ENCODE peak calls at places on chromosomes 1 and 21, in four cellular contexts. H is stimulated activated naive CD8-positive, alpha-beta T cell treated with anti-CD3 and anti-CD28 coated beads, Interleukin-15, Interleukin-2, amounts not matched to agents 100 U/mL and 50 U/mL, for 24 hours; T is RCC 7860; Q is AG09309. V is an unnamed sample.

GRCh38 chr1:116326486-116326885 is 46.6 kb upstream of the ATP1A1 start:
- DNase-seq in H (no peak), T (no peak), Q (no peak), V (no peak)

GRCh38 chr21:28762357-28762735 is 230.3 kb downstream of the LTN1 start:
- DNase-seq in H (no peak), T (no peak), Q (no peak), V (no peak)

GRCh38 chr1:35324486-35324885 is 56.0 kb downstream of the ZMYM4 start:
- DNase-seq in H (no peak), T (no peak), Q (no peak), V (no peak)

GRCh38 chr1:202966006-202966904 is 802 bp downstream of the CYB5R1 start:
- DNase-seq in H (no peak), T (no peak), Q (no peak), V (no peak)

GRCh38 chr1:192225713-192226112 is 67.5 kb downstream of the RGS18 start:
- DNase-seq in H (no peak), T (no peak), Q (no peak), V (no peak)

GRCh38 chr1:232904566-232904965 is 45.8 kb upstream of the NTPCR start:
- DNase-seq in H (no peak), T (peak), Q (peak), V (peak)

GRCh38 chr21:35974801-35975200 is 85.5 kb downstream of the SETD4 start:
- DNase-seq in H (no peak), T (no peak), Q (no peak), V (no peak)

GRCh38 chr1:84975035-84975434 is 21.9 kb downstream of the MCOLN2 start:
- DNase-seq in H (no peak), T (no peak), Q (no peak), V (no peak)

GRCh38 chr1:201877877-201878339 is 10.8 kb upstream of the SHISA4 start:
- DNase-seq in H (no peak), T (peak), Q (no peak), V (no peak)

GRCh38 chr21:33403128-33403785 is at the start of gene IFNGR2:
- DNase-seq in H (peak), T (no peak), Q (no peak), V (no peak)

GRCh38 chr1:103514920-103515503 is 10.5 kb upstream of the RNPC3 start:
- DNase-seq in H (no peak), T (peak), Q (no peak), V (peak)

GRCh38 chr1:229409616-229410369 is 24.1 kb downstream of the ACTA1 start:
- DNase-seq in H (no peak), T (no peak), Q (no peak), V (no peak)

GRCh38 chr1:54986025-54986424 is 5.6 kb downstream of the TMEM61 start:
- DNase-seq in H (no peak), T (no peak), Q (no peak), V (no peak)

GRCh38 chr1:22494144-22494543 is 42.5 kb downstream of the ZBTB40 start:
- DNase-seq in H (no peak), T (no peak), Q (no peak), V (no peak)

GRCh38 chr21:31489014-31489413 is 145.0 kb upstream of the TIAM1 start:
- DNase-seq in H (no peak), T (no peak), Q (no peak), V (no peak)

GRCh38 chr1:2596530-2597333 is 10.2 kb downstream of the PRXL2B start:
- DNase-seq in H (no peak), T (no peak), Q (no peak), V (no peak)

GRCh38 chr1:23341829-23342697 is 2.0 kb downstream of the HNRNPR start:
- DNase-seq in H (no peak), T (no peak), Q (no peak), V (no peak)

GRCh38 chr21:42513985-42514882 is 582 bp downstream of the SLC37A1 start:
- DNase-seq in H (peak), T (peak), Q (no peak), V (no peak)

GRCh38 chr21:42390193-42390592 is 5.7 kb downstream of the TMPRSS3 start:
- DNase-seq in H (no peak), T (no peak), Q (no peak), V (no peak)